ENCODE peak calls at places on chromosome X, in eight cellular contexts. M, W, Y, H, S, K, L and E are unnamed samples.

GRCh38 chrX:30513284-30513683 is 64.3 kb downstream of the TASL start:
- DNase-seq in W (no peak), H (no peak), Y (no peak), K (no peak), M (no peak), S (peak), L (no peak), E (no peak)

GRCh38 chrX:154310991-154311541 is 15.5 kb downstream of the TKTL1 start:
- DNase-seq in H (no peak), M (no peak), Y (no peak), W (no peak), L (no peak), S (no peak), K (no peak), E (no peak)

GRCh38 chrX:42673411-42673810 is 104.6 kb downstream of the PPP1R2C start:
- DNase-seq in Y (no peak), M (no peak), K (no peak), S (no peak), L (no peak), H (no peak), W (no peak), E (no peak)

GRCh38 chrX:115560211-115560977 is 580 bp upstream of the PLS3 start:
- DNase-seq in H (peak), L (no peak), W (no peak), Y (no peak), K (no peak), S (no peak), M (no peak), E (no peak)

GRCh38 chrX:18422325-18422724 is 3.1 kb upstream of the CDKL5 start:
- DNase-seq in K (no peak), L (no peak), W (no peak), H (peak), S (no peak), Y (no peak), M (no peak), E (no peak)

GRCh38 chrX:82757614-82758013 is 750.5 kb upstream of the POU3F4 start:
- DNase-seq in H (no peak), S (no peak), L (no peak), Y (no peak), M (no peak), K (no peak), W (no peak), E (no peak)

GRCh38 chrX:68694429-68695205 is 47.2 kb downstream of the STARD8 start:
- DNase-seq in L (peak), W (no peak), Y (no peak), H (no peak), S (no peak), K (no peak), M (no peak), E (no peak)

GRCh38 chrX:137747231-137747630 is 181.3 kb downstream of the ZIC3 start:
- DNase-seq in K (no peak), M (peak), W (no peak), S (no peak), L (no peak), H (no peak), Y (no peak), E (no peak)

GRCh38 chrX:20989361-20989760 is 384.9 kb upstream of the CNKSR2 start:
- DNase-seq in M (no peak), K (no peak), H (no peak), Y (no peak), S (no peak), L (no peak), W (no peak), E (no peak)

GRCh38 chrX:104961926-104962325 is 258.6 kb downstream of the TEX13A start:
- DNase-seq in S (no peak), H (no peak), Y (no peak), M (no peak), W (no peak), K (no peak), L (no peak), E (no peak)

GRCh38 chrX:119541188-119541587 is 24.0 kb downstream of the STEEP1 start:
- DNase-seq in S (no peak), K (no peak), M (peak), W (no peak), L (no peak), Y (no peak), H (peak), E (no peak)

DNA sequence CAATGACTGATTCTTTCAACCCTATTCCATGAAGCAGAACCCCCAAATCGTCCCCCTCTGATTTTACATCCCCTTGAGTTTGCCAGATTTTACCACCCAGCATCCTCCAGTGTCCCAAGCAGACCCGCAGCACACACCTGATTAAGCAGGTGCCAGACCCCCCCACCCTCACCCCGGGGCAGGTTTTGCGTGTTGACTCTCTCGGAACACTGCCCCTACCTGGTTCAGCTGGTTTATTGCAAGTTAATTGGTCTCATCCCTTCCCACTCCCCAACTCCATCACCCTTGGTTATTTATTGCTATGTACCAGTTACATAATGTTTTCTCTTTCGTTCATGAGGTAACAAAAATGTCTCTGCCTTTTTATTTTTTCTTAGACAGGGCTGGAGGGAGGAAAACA is 258.4 kb downstream of the BCOR start:
- DNase-seq in K (no peak), W (no peak), Y (no peak), M (peak), H (no peak), S (no peak), L (no peak), E (no peak)
- TF ChIP-seq CTCF in K (no peak), W (no peak), Y (no peak), M (peak), H (no peak), S (peak), L (no peak), E (no peak)

GRCh38 chrX:22800806-22801205 is 199.0 kb upstream of the DDX53 start:
- DNase-seq in K (no peak), W (no peak), M (no peak), H (peak), Y (no peak), L (no peak), S (no peak), E (no peak)

GRCh38 chrX:22800360-22800759 is 199.4 kb upstream of the DDX53 start:
- DNase-seq in H (peak), L (no peak), S (no peak), M (no peak), K (no peak), W (peak), Y (no peak), E (no peak)

DNA sequence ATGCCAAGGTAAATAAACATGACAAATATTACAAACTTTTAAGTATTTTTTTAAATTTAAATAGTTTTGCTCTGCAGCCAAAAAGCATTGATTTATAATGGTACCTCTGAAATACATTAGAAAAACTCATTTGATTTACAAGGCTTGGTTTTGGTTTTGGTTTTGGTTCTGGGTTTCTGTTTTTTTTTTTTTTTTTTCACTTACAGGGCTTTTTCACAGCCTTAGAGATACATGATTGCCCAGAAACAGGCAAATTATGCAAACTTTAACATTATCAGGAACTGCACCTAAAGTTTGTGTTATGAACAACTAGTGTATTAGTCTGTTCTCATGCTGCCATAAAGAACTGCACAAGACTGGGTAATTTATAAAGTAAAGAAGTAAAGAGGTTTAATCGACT is 196.4 kb upstream of the DDX53 start:
- DNase-seq in Y (no peak), L (no peak), K (no peak), S (no peak), H (no peak), M (no peak), W (no peak), E (no peak)
- H3K27ac ChIP-seq in Y (no peak), L (no peak), K (no peak), S (no peak), H (no peak), M (no peak), W (no peak), E (no peak)

DNA sequence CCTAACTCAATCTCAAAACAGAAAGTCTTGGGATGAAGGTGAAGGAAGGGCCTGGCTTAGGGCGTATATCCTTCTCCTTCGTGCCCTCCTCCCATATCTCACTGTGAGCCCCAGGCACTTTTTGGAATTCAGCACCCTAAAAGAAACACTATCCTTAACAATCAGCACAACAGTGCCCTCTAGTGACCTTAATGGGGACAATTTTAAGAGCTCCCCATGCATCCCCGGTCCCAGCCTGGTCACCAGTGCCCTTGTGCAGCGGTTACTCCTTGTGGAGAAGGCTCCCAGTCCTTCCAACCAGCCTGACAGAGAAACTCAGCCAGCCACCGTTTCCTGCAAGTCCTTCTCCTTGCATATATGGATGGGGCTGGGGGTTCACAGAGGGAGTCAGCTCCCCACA is 4.2 kb downstream of the PAK3 start:
- DNase-seq in K (no peak), W (no peak), S (peak), M (peak), L (no peak), Y (no peak), H (no peak), E (no peak)
- TF ChIP-seq CTCF in K (peak), W (peak), S (peak), M (peak), L (peak), Y (peak), H (peak), E (peak)

GRCh38 chrX:45757272-45757671 is 556.6 kb upstream of the DIPK2B start:
- DNase-seq in Y (no peak), W (no peak), H (no peak), S (no peak), L (no peak), M (no peak), K (no peak), E (no peak)

GRCh38 chrX:45758738-45759397 is 558.2 kb upstream of the DIPK2B start:
- DNase-seq in K (no peak), W (no peak), L (no peak), S (no peak), Y (no peak), M (no peak), H (peak), E (no peak)

GRCh38 chrX:45760187-45760742 is 559.6 kb upstream of the DIPK2B start:
- DNase-seq in M (no peak), Y (no peak), K (no peak), L (no peak), H (no peak), W (no peak), S (no peak), E (no peak)

GRCh38 chrX:45756562-45756961 is 555.9 kb upstream of the DIPK2B start:
- DNase-seq in M (no peak), H (peak), Y (no peak), S (no peak), W (no peak), L (no peak), K (no peak), E (no peak)

GRCh38 chrX:45758319-45758718 is 557.6 kb upstream of the DIPK2B start:
- DNase-seq in L (no peak), S (no peak), H (peak), K (no peak), W (no peak), Y (no peak), M (no peak), E (no peak)
- H3K27ac ChIP-seq in L (no peak), S (no peak), H (peak), K (peak), W (peak), Y (no peak), M (no peak), E (no peak)

DNA sequence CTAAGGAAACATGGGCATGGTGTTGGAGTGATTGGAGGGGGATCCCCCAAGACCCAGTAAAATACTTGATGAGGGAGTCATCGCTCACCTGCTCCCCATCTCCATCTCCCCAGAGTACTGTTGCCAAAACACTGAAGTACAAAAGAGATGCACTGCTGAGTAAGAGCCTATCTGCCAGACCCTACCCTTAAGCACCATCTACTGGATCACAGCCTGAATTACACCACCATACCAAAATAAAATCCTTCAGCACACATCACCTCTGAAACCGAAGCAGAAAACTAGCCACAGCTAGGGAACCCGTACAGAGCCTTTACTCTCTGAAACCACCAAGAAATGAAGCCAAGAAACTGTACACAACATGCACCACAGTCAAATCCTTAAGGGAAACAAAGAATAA is 466.3 kb upstream of the ACTRT1 start:
- DNase-seq in L (no peak), H (no peak), M (peak), K (no peak), Y (no peak), W (no peak), S (peak), E (no peak)
- TF ChIP-seq CTCF in L (peak), H (peak), M (peak), K (no peak), Y (no peak), W (no peak), S (peak), E (no peak)

GRCh38 chrX:84187501-84188319 is at the start of gene RPS6KA6:
- DNase-seq in Y (peak), M (peak), W (peak), K (no peak), L (peak), S (no peak), H (peak), E (peak)
- H3K27ac ChIP-seq in Y (no peak), M (no peak), W (no peak), K (no peak), L (no peak), S (no peak), H (no peak), E (no peak)

GRCh38 chrX:122703762-122704161 is 480.3 kb upstream of the GRIA3 start:
- DNase-seq in K (no peak), Y (no peak), M (no peak), S (no peak), H (peak), L (no peak), W (no peak), E (no peak)
- TF ChIP-seq CTCF in K (no peak), Y (no peak), M (peak), S (no peak), H (peak), L (no peak), W (no peak), E (no peak)

DNA sequence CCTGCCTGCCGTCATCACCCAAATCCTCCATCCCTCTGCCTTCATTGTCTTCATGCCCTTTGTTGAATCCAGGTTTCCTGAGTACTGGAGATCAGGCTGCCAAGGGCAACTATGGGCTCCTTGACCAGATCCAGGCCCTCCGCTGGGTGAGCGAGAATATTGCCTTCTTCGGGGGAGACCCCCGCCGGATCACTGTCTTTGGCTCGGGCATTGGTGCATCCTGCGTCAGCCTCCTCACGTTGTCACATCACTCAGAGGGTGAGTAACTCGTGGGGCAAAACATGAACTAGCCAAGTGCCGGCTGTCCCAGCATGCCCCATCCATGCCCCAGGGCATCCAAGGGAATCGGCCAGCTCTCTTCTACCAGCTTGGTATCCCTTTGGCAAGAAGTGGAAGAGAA is 19.4 kb downstream of the NLGN3 start:
- DNase-seq in K (no peak), H (no peak), S (no peak), W (no peak), M (no peak), Y (no peak), L (no peak), E (no peak)
- H3K27ac ChIP-seq in K (no peak), H (no peak), S (no peak), W (no peak), M (no peak), Y (peak), L (no peak), E (no peak)

GRCh38 chrX:52271212-52271611 is 86.5 kb downstream of the MAGED4 start:
- DNase-seq in K (no peak), M (peak), H (no peak), S (peak), W (no peak), L (no peak), Y (no peak), E (no peak)
- TF ChIP-seq CTCF in K (no peak), M (peak), H (no peak), S (peak), W (no peak), L (no peak), Y (no peak), E (no peak)

GRCh38 chrX:17031827-17032226 is 85.4 kb downstream of the REPS2 start:
- DNase-seq in M (no peak), S (no peak), K (no peak), Y (no peak), W (no peak), L (no peak), H (no peak), E (no peak)
- H3K27ac ChIP-seq in M (no peak), S (no peak), K (no peak), Y (peak), W (no peak), L (no peak), H (peak), E (no peak)